ENCODE peak calls at places on chromosome 1, in four cellular contexts. M, W, I and N are unnamed samples.

GRCh38 chr1:111841189-111841588 is 85.5 kb downstream of the DDX20 start:
- DNase-seq in M (no peak), W (no peak), I (no peak), N (no peak)

GRCh38 chr1:156591432-156592157 is at the start of gene NAXE:
- DNase-seq in M (peak; percentile 69), I (peak; percentile 93), W (no peak), N (peak; percentile 76)

GRCh38 chr1:20999525-21000244 is 177.0 kb downstream of the EIF4G3 start:
- DNase-seq in I (no peak), W (no peak), M (no peak), N (no peak)

GRCh38 chr1:22916469-22916817 is 56.2 kb downstream of the LACTBL1 start:
- DNase-seq in M (no peak), I (no peak), W (no peak), N (no peak)

GRCh38 chr1:161706116-161706482 is 930 bp upstream of the FCRLA start:
- DNase-seq in M (no peak), W (no peak), I (no peak), N (no peak)

GRCh38 chr1:116521186-116521585 is 49.6 kb downstream of the CD58 start:
- DNase-seq in M (no peak), W (no peak), I (no peak), N (no peak)

GRCh38 chr1:41359211-41360073 is 1.8 kb upstream of the FOXO6 start:
- DNase-seq in W (no peak), M (no peak), I (no peak), N (no peak)

GRCh38 chr1:18639335-18640055 is 8.8 kb downstream of the PAX7 start:
- DNase-seq in W (no peak), M (no peak), I (no peak), N (no peak)

GRCh38 chr1:209029737-209030136 is 553.8 kb upstream of the CAMK1G start:
- DNase-seq in M (no peak), I (no peak), W (no peak), N (no peak)

GRCh38 chr1:61140056-61140549 is 57.7 kb downstream of the NFIA start:
- DNase-seq in M (no peak), W (no peak), I (no peak), N (no peak)

GRCh38 chr1:200590001-200590400 is 30.6 kb downstream of the KIF14 start:
- DNase-seq in M (peak; percentile 25), W (no peak), I (no peak), N (no peak)

GRCh38 chr1:50978144-50978851 is 8.3 kb downstream of the CDKN2C start:
- DNase-seq in I (no peak), M (peak; percentile 70), W (no peak), N (peak; percentile 22)

GRCh38 chr1:16145988-16146887 is 9.6 kb downstream of the EPHA2 start:
- DNase-seq in W (no peak), I (peak; percentile 98), M (no peak), N (peak; percentile 75)

GRCh38 chr1:157415661-157416060 is 136.7 kb downstream of the FCRL5 start:
- DNase-seq in W (no peak), M (no peak), I (no peak), N (no peak)

GRCh38 chr1:101316801-101317200 is 80.0 kb downstream of the S1PR1 start:
- DNase-seq in W (no peak), I (no peak), M (no peak), N (no peak)

GRCh38 chr1:22053861-22054770 is 1.6 kb downstream of the CDC42 start:
- DNase-seq in I (no peak), W (no peak), M (no peak), N (no peak)

GRCh38 chr1:220219865-220220698 is 52.2 kb downstream of the RAB3GAP2 start:
- DNase-seq in W (peak; percentile 83), I (no peak), M (no peak), N (no peak)

GRCh38 chr1:47591801-47592200 is 154.0 kb downstream of the FOXD2 start:
- DNase-seq in I (no peak), W (no peak), M (no peak), N (no peak)

GRCh38 chr1:59161136-59161535 is 135.8 kb upstream of the FGGY start:
- DNase-seq in M (no peak), I (no peak), W (no peak), N (no peak)

GRCh38 chr1:59474496-59474895 is 177.6 kb downstream of the FGGY start:
- DNase-seq in M (no peak), W (no peak), I (no peak), N (no peak)

GRCh38 chr1:228093050-228093906 is 9.8 kb downstream of the C1orf35 start:
- DNase-seq in I (no peak), M (no peak), W (no peak), N (no peak)

GRCh38 chr1:39270368-39270767 is 65.9 kb downstream of the MACF1 start:
- DNase-seq in I (no peak), W (no peak), M (no peak), N (no peak)

GRCh38 chr1:28577052-28577678 is 14.9 kb upstream of the RAB42 start:
- DNase-seq in M (peak; percentile 4), I (no peak), W (no peak), N (no peak)

GRCh38 chr1:40477680-40478057 is 579 bp downstream of the ZFP69 start:
- DNase-seq in M (peak; percentile 1), I (no peak), W (no peak), N (peak; percentile 11)

GRCh38 chr1:59714966-59715365 is 99.8 kb upstream of the HOOK1 start:
- DNase-seq in W (no peak), I (no peak), M (no peak), N (no peak)

GRCh38 chr1:6102227-6102845 is 56.6 kb downstream of the KCNAB2 start:
- DNase-seq in W (no peak), I (no peak), M (no peak), N (no peak)

GRCh38 chr1:13820456-13820855 is 120.5 kb downstream of the PRDM2 start:
- DNase-seq in W (no peak), M (no peak), I (no peak), N (no peak)

GRCh38 chr1:165403835-165404482 is 41.0 kb downstream of the RXRG start:
- DNase-seq in W (no peak), I (peak; percentile 28), M (peak; percentile 29), N (peak; percentile 16)
- TF ChIP-seq SPI1 in W (no peak), I (no peak), M (no peak), N (no peak)

DNA sequence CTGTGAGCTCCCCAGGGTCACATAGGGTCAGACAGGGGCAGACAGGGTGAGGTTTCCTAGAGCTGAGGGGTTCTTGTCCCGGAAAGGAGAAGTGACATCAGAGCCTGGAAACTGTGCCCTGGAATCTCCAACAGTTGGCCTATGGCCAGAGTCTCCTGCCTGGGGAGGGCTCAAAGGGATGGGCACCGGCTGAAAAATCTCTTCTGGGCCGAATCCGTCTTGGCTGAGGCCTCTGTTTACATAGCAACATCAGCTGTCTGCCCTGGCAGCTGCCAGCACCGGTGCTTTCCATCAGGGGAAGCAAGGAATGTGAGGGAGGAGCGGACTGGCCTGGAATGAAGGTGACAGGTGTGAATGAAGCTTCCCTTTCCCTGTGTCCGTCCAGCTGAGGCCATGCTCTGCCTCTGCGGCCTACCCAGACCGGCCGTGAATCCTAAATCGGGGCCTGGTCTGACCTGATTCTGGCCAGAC is 30.7 kb downstream of the VASH2 start:
- DNase-seq in W (no peak), M (no peak), I (no peak), N (no peak)
- TF ChIP-seq SPI1 in W (no peak), M (no peak), I (no peak), N (peak; percentile 18)

GRCh38 chr1:205454903-205455335 is 926 bp downstream of the BLACAT1 start:
- DNase-seq in W (no peak), I (no peak), M (no peak), N (no peak)

GRCh38 chr1:205456868-205457724 is 1.3 kb upstream of the BLACAT1 start:
- DNase-seq in M (no peak), I (peak; percentile 56), W (no peak), N (no peak)

GRCh38 chr1:205455581-205456382 is at the start of gene BLACAT1:
- DNase-seq in M (no peak), W (no peak), I (no peak), N (no peak)

GRCh38 chr1:205456383-205456867 is 580 bp upstream of the BLACAT1 start:
- DNase-seq in M (no peak), I (no peak), W (no peak), N (no peak)

DNA sequence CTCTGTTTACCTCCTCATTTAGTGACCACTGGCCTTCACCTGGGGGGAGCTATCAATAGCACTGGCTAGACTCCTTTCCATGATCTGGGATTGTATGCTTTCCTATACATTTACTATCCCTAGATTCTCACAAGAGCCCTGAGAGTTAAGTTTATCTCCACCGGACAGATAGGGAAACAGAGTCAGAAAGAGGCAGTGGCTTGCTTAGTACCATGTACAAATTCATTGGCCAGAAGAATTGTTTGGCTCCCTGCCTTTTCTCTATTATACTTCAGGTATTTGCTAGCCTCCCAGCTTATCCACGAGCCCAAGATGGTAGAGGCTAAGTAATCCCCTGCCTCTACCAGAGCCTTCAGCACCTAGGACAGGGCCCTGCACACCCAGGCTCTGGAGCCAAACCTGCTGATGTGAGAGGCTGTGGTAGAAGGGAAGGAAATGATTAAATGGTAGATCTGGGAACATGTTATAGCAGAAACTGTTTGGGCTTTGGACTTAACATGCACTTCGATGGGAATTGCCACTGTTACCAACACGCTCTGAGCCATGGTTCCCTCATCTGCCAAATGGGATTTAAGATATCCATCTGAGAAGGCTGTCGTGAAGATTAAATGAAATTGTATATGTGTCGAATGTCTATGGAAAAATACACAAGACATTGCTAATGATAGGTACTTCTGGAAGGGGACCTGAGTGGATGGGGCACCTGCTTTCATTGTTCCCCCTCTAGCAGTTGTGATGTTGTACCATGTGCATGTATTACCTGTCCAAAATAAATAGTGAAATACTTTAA is 3.1 kb upstream of the BLACAT1 start:
- DNase-seq in I (peak; percentile 60), W (no peak), M (peak; percentile 27), N (no peak)
- TF ChIP-seq SPI1 in I (no peak), W (no peak), M (no peak), N (no peak)

DNA sequence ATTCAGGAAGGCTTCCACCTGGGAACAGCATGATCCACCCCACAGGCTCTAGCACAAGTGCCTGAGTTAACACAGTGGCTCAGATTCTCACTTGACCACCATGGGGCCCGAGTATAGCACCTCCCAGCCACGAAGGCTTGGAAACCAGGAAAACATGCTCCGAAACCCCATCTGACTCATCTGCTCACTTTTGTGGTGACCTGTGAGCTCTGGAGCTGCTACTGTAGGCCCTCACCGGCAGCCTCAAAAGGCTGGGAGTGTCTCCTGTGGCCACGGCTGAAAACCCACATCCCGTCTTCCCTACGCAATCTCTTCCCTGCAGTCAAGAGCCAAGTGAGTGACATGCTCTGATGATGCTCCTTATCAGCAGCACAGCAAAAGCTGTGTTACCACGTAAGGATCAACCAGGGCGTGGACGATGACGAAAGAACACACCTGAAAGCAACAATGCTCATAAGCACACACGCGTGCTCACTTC is 81.4 kb downstream of the TGFBR3 start:
- DNase-seq in M (no peak), I (peak; percentile 66), W (peak; percentile 60), N (no peak)
- TF ChIP-seq SPI1 in M (no peak), I (peak; percentile 25), W (no peak), N (no peak)

DNA sequence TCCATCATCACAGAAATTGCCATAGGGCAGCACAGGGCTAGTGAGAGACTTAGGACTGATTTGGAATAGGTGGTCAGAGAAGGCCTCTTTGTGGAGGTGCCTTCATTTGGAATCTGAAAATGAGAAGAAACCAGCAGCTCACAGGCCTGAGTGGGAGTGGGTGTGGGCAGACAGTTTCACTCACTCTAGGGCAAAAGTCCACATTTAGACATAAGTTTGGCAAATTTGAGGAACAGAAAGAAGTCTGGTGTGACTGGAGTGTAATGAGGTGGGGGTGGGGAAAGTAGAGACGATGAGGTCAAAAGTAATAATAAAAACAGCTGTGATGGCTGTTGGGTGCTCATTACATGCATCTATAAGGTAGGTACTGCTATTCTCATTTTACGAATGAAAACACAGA is 22.4 kb upstream of the BCAR3 start:
- DNase-seq in W (peak; percentile 89), I (no peak), M (no peak), N (peak; percentile 32)
- TF ChIP-seq SPI1 in W (peak; percentile 98), I (no peak), M (no peak), N (peak; percentile 99)

GRCh38 chr1:53644909-53645689 is 93.9 kb downstream of the GLIS1 start:
- DNase-seq in M (no peak), I (no peak), W (no peak), N (no peak)
- TF ChIP-seq SPI1 in M (no peak), I (no peak), W (no peak), N (no peak)